ENCODE peak calls at places on chromosomes 11 and 22, in six cellular contexts. One of them, this sample, is unnamed.

GRCh38 chr11:130547761-130548490 is 99.5 kb downstream of the ADAMTS15 start:
- DNase-seq in tibial artery: no peak
- DNase-seq in RWPE1: no peak
- DNase-seq in K562: no peak
- DNase-seq in H9: no peak
- DNase-seq in CD4-positive, alpha-beta T cell: no peak
- DNase-seq in this sample: no peak

GRCh38 chr11:133929401-133930052 is 27.2 kb downstream of the IGSF9B start:
- DNase-seq in tibial artery: no peak
- DNase-seq in RWPE1: no peak
- DNase-seq in K562: no peak
- DNase-seq in H9: no peak
- DNase-seq in CD4-positive, alpha-beta T cell: no peak
- DNase-seq in this sample: no peak

GRCh38 chr11:69948256-69949141 is 129.3 kb upstream of the FGF3 start:
- DNase-seq in tibial artery: no peak
- DNase-seq in RWPE1: peak
- DNase-seq in K562: peak
- DNase-seq in H9: peak
- DNase-seq in CD4-positive, alpha-beta T cell: no peak
- DNase-seq in this sample: no peak

GRCh38 chr22:29079218-29079901 is 6.5 kb downstream of the KREMEN1 start:
- DNase-seq in tibial artery: no peak
- DNase-seq in RWPE1: no peak
- DNase-seq in K562: no peak
- DNase-seq in H9: no peak
- DNase-seq in CD4-positive, alpha-beta T cell: no peak
- DNase-seq in this sample: no peak

GRCh38 chr22:25637032-25637431 is 72.6 kb downstream of the GRK3 start:
- DNase-seq in tibial artery: no peak
- DNase-seq in RWPE1: no peak
- DNase-seq in K562: no peak
- DNase-seq in H9: no peak
- DNase-seq in CD4-positive, alpha-beta T cell: no peak
- DNase-seq in this sample: no peak

GRCh38 chr22:38788846-38789245 is 5.1 kb downstream of the DNAL4 start:
- DNase-seq in tibial artery: no peak
- DNase-seq in RWPE1: no peak
- DNase-seq in K562: no peak
- DNase-seq in H9: no peak
- DNase-seq in CD4-positive, alpha-beta T cell: no peak
- DNase-seq in this sample: no peak

GRCh38 chr11:9823439-9823838 is 159.6 kb downstream of the SWAP70 start:
- DNase-seq in tibial artery: no peak
- DNase-seq in RWPE1: no peak
- DNase-seq in K562: no peak
- DNase-seq in H9: no peak
- DNase-seq in CD4-positive, alpha-beta T cell: no peak
- DNase-seq in this sample: no peak

GRCh38 chr22:43895986-43896645 is 4.3 kb upstream of the PNPLA5 start:
- DNase-seq in tibial artery: no peak
- DNase-seq in RWPE1: no peak
- DNase-seq in K562: peak
- DNase-seq in H9: peak
- DNase-seq in CD4-positive, alpha-beta T cell: no peak
- DNase-seq in this sample: no peak

GRCh38 chr11:120521176-120521575 is 9.6 kb downstream of the GRIK4 start:
- DNase-seq in tibial artery: peak
- DNase-seq in RWPE1: no peak
- DNase-seq in K562: no peak
- DNase-seq in H9: no peak
- DNase-seq in CD4-positive, alpha-beta T cell: no peak
- DNase-seq in this sample: no peak

GRCh38 chr11:70378506-70379134 is 19.7 kb upstream of the CTTN start:
- DNase-seq in tibial artery: peak
- DNase-seq in RWPE1: no peak
- DNase-seq in K562: no peak
- DNase-seq in H9: no peak
- DNase-seq in CD4-positive, alpha-beta T cell: no peak
- DNase-seq in this sample: no peak

GRCh38 chr22:38901111-38901641 is 29.2 kb upstream of the CBX6 start:
- DNase-seq in tibial artery: no peak
- DNase-seq in RWPE1: no peak
- DNase-seq in K562: no peak
- DNase-seq in H9: no peak
- DNase-seq in CD4-positive, alpha-beta T cell: no peak
- DNase-seq in this sample: no peak

DNA sequence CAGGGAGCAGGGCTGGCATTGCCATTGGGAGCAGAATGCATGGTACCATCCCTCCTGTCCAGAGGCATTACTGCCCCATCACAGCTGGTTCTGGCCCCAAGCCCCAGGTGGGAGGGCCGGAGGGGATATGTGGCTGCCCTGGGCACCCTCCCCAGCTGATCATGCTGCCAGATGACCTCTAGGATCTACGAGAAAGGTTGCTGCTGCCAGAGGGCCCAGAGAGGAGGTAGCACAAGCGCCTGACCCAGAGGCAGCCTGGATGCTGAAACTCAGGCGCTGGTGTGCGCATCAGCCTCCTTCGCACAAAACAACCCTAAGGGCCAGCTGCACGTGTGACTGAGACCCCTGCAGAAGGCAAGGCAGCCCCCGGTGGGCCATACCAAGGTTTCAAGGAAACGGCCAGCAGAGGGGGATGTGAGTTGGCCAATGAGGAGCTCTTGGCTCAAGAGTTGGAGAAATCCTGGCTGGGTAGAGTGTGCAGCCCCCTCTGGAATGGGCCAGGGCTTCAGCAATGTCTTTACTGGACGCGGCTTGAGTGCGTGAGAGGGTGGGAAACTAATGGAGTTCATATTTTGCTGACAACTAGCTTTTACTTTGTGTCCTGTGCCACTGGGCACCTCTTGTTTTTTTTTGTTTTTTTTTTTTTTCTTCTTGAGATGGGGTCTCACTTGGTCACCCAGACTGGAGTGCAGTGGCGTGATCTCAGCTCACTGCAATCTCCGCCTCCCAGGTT is 88.3 kb upstream of the PARVA start:
- DNase-seq in tibial artery: no peak
- DNase-seq in RWPE1: no peak
- DNase-seq in K562: peak
- DNase-seq in H9: no peak
- DNase-seq in CD4-positive, alpha-beta T cell: no peak
- DNase-seq in this sample: no peak
- H3K27ac ChIP-seq in tibial artery: peak
- H3K27ac ChIP-seq in RWPE1: peak
- H3K27ac ChIP-seq in K562: no peak
- H3K27ac ChIP-seq in H9: no peak
- H3K27ac ChIP-seq in CD4-positive, alpha-beta T cell: no peak
- H3K27ac ChIP-seq in this sample: no peak

DNA sequence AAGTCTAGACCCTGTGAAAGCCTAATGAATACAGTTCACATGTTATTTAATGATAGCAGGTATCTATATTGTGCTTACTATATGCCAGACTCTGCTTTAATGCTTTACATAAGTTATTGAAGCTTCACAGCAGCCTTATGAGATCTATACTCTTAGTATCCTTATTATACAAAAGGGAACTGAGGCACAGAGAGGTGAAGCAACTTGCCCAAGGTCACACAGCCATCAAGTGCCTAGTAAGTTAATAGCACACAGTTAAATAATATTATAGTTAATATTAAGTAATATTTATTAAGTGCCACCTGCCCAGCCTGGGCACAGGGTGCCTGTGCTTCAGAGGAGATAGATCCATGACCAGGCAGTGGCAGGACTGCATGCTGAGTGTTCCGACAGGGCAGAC is 78.1 kb downstream of the TP53I11 start:
- DNase-seq in tibial artery: no peak
- DNase-seq in RWPE1: no peak
- DNase-seq in K562: no peak
- DNase-seq in H9: no peak
- DNase-seq in CD4-positive, alpha-beta T cell: no peak
- DNase-seq in this sample: no peak
- H3K27ac ChIP-seq in tibial artery: no peak
- H3K27ac ChIP-seq in RWPE1: no peak
- H3K27ac ChIP-seq in K562: no peak
- H3K27ac ChIP-seq in H9: no peak
- H3K27ac ChIP-seq in CD4-positive, alpha-beta T cell: no peak
- H3K27ac ChIP-seq in this sample: no peak

GRCh38 chr11:45858751-45859398 is 11.6 kb downstream of the CRY2 start:
- DNase-seq in tibial artery: peak
- DNase-seq in RWPE1: no peak
- DNase-seq in K562: no peak
- DNase-seq in H9: no peak
- DNase-seq in CD4-positive, alpha-beta T cell: no peak
- DNase-seq in this sample: no peak
- H3K27ac ChIP-seq in tibial artery: peak
- H3K27ac ChIP-seq in RWPE1: peak
- H3K27ac ChIP-seq in K562: no peak
- H3K27ac ChIP-seq in H9: no peak
- H3K27ac ChIP-seq in CD4-positive, alpha-beta T cell: no peak
- H3K27ac ChIP-seq in this sample: no peak

GRCh38 chr22:33347002-33347401 is 288.8 kb upstream of the SYN3 start:
- DNase-seq in tibial artery: no peak
- DNase-seq in RWPE1: no peak
- DNase-seq in K562: no peak
- DNase-seq in H9: no peak
- DNase-seq in CD4-positive, alpha-beta T cell: no peak
- DNase-seq in this sample: no peak

GRCh38 chr22:33337524-33337923 is 279.3 kb upstream of the SYN3 start:
- DNase-seq in tibial artery: no peak
- DNase-seq in RWPE1: no peak
- DNase-seq in K562: no peak
- DNase-seq in H9: no peak
- DNase-seq in CD4-positive, alpha-beta T cell: no peak
- DNase-seq in this sample: no peak

GRCh38 chr22:33335611-33336279 is 277.6 kb upstream of the SYN3 start:
- DNase-seq in tibial artery: no peak
- DNase-seq in RWPE1: no peak
- DNase-seq in K562: no peak
- DNase-seq in H9: no peak
- DNase-seq in CD4-positive, alpha-beta T cell: no peak
- DNase-seq in this sample: no peak

GRCh38 chr22:33341611-33342010 is 283.4 kb upstream of the SYN3 start:
- DNase-seq in tibial artery: no peak
- DNase-seq in RWPE1: no peak
- DNase-seq in K562: no peak
- DNase-seq in H9: no peak
- DNase-seq in CD4-positive, alpha-beta T cell: no peak
- DNase-seq in this sample: no peak
- H3K27ac ChIP-seq in tibial artery: no peak
- H3K27ac ChIP-seq in RWPE1: no peak
- H3K27ac ChIP-seq in K562: no peak
- H3K27ac ChIP-seq in H9: no peak
- H3K27ac ChIP-seq in CD4-positive, alpha-beta T cell: no peak
- H3K27ac ChIP-seq in this sample: no peak

GRCh38 chr22:19431641-19432091 is at the start of gene HIRA:
- DNase-seq in tibial artery: peak
- DNase-seq in RWPE1: peak
- DNase-seq in K562: peak
- DNase-seq in H9: peak
- DNase-seq in CD4-positive, alpha-beta T cell: peak
- DNase-seq in this sample: peak
- H3K27ac ChIP-seq in tibial artery: peak
- H3K27ac ChIP-seq in RWPE1: peak
- H3K27ac ChIP-seq in K562: peak
- H3K27ac ChIP-seq in H9: no peak
- H3K27ac ChIP-seq in CD4-positive, alpha-beta T cell: peak
- H3K27ac ChIP-seq in this sample: peak

GRCh38 chr11:5242933-5243844 is 6.5 kb downstream of the HBG1 start:
- DNase-seq in tibial artery: no peak
- DNase-seq in RWPE1: no peak
- DNase-seq in K562: peak
- DNase-seq in H9: no peak
- DNase-seq in CD4-positive, alpha-beta T cell: no peak
- DNase-seq in this sample: no peak
- H3K27ac ChIP-seq in tibial artery: no peak
- H3K27ac ChIP-seq in RWPE1: no peak
- H3K27ac ChIP-seq in K562: peak
- H3K27ac ChIP-seq in H9: no peak
- H3K27ac ChIP-seq in CD4-positive, alpha-beta T cell: no peak
- H3K27ac ChIP-seq in this sample: peak

This sample was measured in CD8-positive, alpha-beta memory T cell.